ENCODE peak calls at places on chromosomes 5 and 9, in five cellular contexts. One of them, this sample, is unnamed.

GRCh38 chr9:88754452-88754851 is 219.5 kb downstream of the NXNL2 start:
- DNase-seq in stimulated activated CD4-positive, alpha-beta T cell treated with anti-CD3 and anti-CD28 coated beads, Interleukin-1b, Interleukin-23, amount 100 ng/mL, for 48 hours: no peak
- DNase-seq in T-cell: no peak
- DNase-seq in DMS153: no peak
- DNase-seq in transverse colon: no peak
- DNase-seq in this sample: no peak

GRCh38 chr9:90188656-90189055 is 454.0 kb downstream of the DIRAS2 start:
- DNase-seq in stimulated activated CD4-positive, alpha-beta T cell treated with anti-CD3 and anti-CD28 coated beads, Interleukin-1b, Interleukin-23, amount 100 ng/mL, for 48 hours: no peak
- DNase-seq in T-cell: no peak
- DNase-seq in DMS153: no peak
- DNase-seq in transverse colon: no peak
- DNase-seq in this sample: no peak

GRCh38 chr5:143241892-143242291 is 161.6 kb downstream of the NR3C1 start:
- DNase-seq in stimulated activated CD4-positive, alpha-beta T cell treated with anti-CD3 and anti-CD28 coated beads, Interleukin-1b, Interleukin-23, amount 100 ng/mL, for 48 hours: no peak
- DNase-seq in T-cell: no peak
- DNase-seq in DMS153: no peak
- DNase-seq in transverse colon: no peak
- DNase-seq in this sample: no peak

GRCh38 chr5:58248221-58248620 is 211.7 kb downstream of the PLK2 start:
- DNase-seq in stimulated activated CD4-positive, alpha-beta T cell treated with anti-CD3 and anti-CD28 coated beads, Interleukin-1b, Interleukin-23, amount 100 ng/mL, for 48 hours: no peak
- DNase-seq in T-cell: no peak
- DNase-seq in DMS153: no peak
- DNase-seq in transverse colon: no peak
- DNase-seq in this sample: no peak

GRCh38 chr9:93662952-93663572 is 86.7 kb downstream of the PHF2 start:
- DNase-seq in stimulated activated CD4-positive, alpha-beta T cell treated with anti-CD3 and anti-CD28 coated beads, Interleukin-1b, Interleukin-23, amount 100 ng/mL, for 48 hours: no peak
- DNase-seq in T-cell: no peak
- DNase-seq in DMS153: no peak
- DNase-seq in transverse colon: no peak
- DNase-seq in this sample: no peak

GRCh38 chr9:130425741-130426466 is 18.9 kb upstream of the ASS1 start:
- DNase-seq in stimulated activated CD4-positive, alpha-beta T cell treated with anti-CD3 and anti-CD28 coated beads, Interleukin-1b, Interleukin-23, amount 100 ng/mL, for 48 hours: no peak
- DNase-seq in T-cell: no peak
- DNase-seq in DMS153: no peak
- DNase-seq in transverse colon: peak
- DNase-seq in this sample: no peak

GRCh38 chr5:165272471-165272870 is 1767.1 kb downstream of the MAT2B start:
- DNase-seq in stimulated activated CD4-positive, alpha-beta T cell treated with anti-CD3 and anti-CD28 coated beads, Interleukin-1b, Interleukin-23, amount 100 ng/mL, for 48 hours: no peak
- DNase-seq in T-cell: no peak
- DNase-seq in DMS153: no peak
- DNase-seq in transverse colon: no peak
- DNase-seq in this sample: no peak

GRCh38 chr5:179158556-179158955 is 98.4 kb downstream of the ZNF354C start:
- DNase-seq in stimulated activated CD4-positive, alpha-beta T cell treated with anti-CD3 and anti-CD28 coated beads, Interleukin-1b, Interleukin-23, amount 100 ng/mL, for 48 hours: no peak
- DNase-seq in T-cell: no peak
- DNase-seq in DMS153: no peak
- DNase-seq in transverse colon: no peak
- DNase-seq in this sample: no peak

GRCh38 chr9:124857533-124858162 is 4.1 kb downstream of the RPL35 start:
- DNase-seq in stimulated activated CD4-positive, alpha-beta T cell treated with anti-CD3 and anti-CD28 coated beads, Interleukin-1b, Interleukin-23, amount 100 ng/mL, for 48 hours: no peak
- DNase-seq in T-cell: no peak
- DNase-seq in DMS153: no peak
- DNase-seq in transverse colon: no peak
- DNase-seq in this sample: no peak

GRCh38 chr5:2656186-2656585 is 95.3 kb downstream of the IRX2 start:
- DNase-seq in stimulated activated CD4-positive, alpha-beta T cell treated with anti-CD3 and anti-CD28 coated beads, Interleukin-1b, Interleukin-23, amount 100 ng/mL, for 48 hours: no peak
- DNase-seq in T-cell: no peak
- DNase-seq in DMS153: no peak
- DNase-seq in transverse colon: no peak
- DNase-seq in this sample: no peak